ENCODE peak calls at places on chromosomes 7 and 10, in seven cellular contexts. L is H1, Q is SK-N-SH, A is HCT116, O is K562, G is GM12878, Z is HepG2. C is an unnamed sample.

GRCh38 chr10:12250181-12250580 is 54.2 kb downstream of the CDC123 start:
- DNase-seq in L (no peak), Q (no peak), A (no peak), O (no peak), G (no peak), Z (no peak), C (no peak)

GRCh38 chr10:92123031-92123450 is 167.8 kb downstream of the CPEB3 start:
- DNase-seq in L (no peak), Q (no peak), A (no peak), O (no peak), G (no peak), Z (peak), C (peak)

GRCh38 chr10:14244801-14245211 is 85.9 kb downstream of the FRMD4A start:
- DNase-seq in L (no peak), Q (no peak), A (peak), O (no peak), G (no peak), Z (no peak), C (no peak)

GRCh38 chr7:40232242-40232929 is 97.6 kb downstream of the SUGCT start:
- DNase-seq in L (no peak), Q (peak), A (peak), O (no peak), G (no peak), Z (peak), C (peak)

GRCh38 chr7:108000875-108001758 is 1.8 kb downstream of the LAMB1 start:
- DNase-seq in L (peak), Q (peak), A (no peak), O (no peak), G (no peak), Z (no peak), C (no peak)

GRCh38 chr10:76117949-76118348 is 686.5 kb downstream of the LRMDA start:
- DNase-seq in L (no peak), Q (no peak), A (no peak), O (no peak), G (no peak), Z (no peak), C (no peak)

GRCh38 chr7:156954941-156955340 is 5.4 kb downstream of the NOM1 start:
- DNase-seq in L (no peak), Q (no peak), A (no peak), O (no peak), G (no peak), Z (no peak), C (no peak)

GRCh38 chr7:68873616-68874015 is 724.7 kb upstream of the AUTS2 start:
- DNase-seq in L (no peak), Q (no peak), A (no peak), O (no peak), G (no peak), Z (no peak), C (no peak)

GRCh38 chr10:35908451-35908850 is 266.4 kb upstream of the FZD8 start:
- DNase-seq in L (no peak), Q (no peak), A (no peak), O (no peak), G (no peak), Z (no peak), C (no peak)

GRCh38 chr7:146683439-146683838 is 566.8 kb downstream of the CNTNAP2 start:
- DNase-seq in L (no peak), Q (no peak), A (no peak), O (no peak), G (no peak), Z (no peak), C (no peak)

GRCh38 chr7:134792968-134793367 is 13.5 kb downstream of the CALD1 start:
- DNase-seq in L (no peak), Q (no peak), A (no peak), O (no peak), G (no peak), Z (no peak), C (no peak)

GRCh38 chr10:112831826-112832225 is 118.2 kb upstream of the TCF7L2 start:
- DNase-seq in L (no peak), Q (no peak), A (no peak), O (no peak), G (no peak), Z (no peak), C (no peak)

GRCh38 chr10:74419491-74420466 is 268.8 kb downstream of the ADK start:
- DNase-seq in L (no peak), Q (peak), A (peak), O (peak), G (peak), Z (no peak), C (no peak)

GRCh38 chr7:95324396-95324795 is at the start of gene PON1:
- DNase-seq in L (no peak), Q (peak), A (no peak), O (peak), G (no peak), Z (no peak), C (no peak)

GRCh38 chr10:22997102-22997501 is 69.2 kb downstream of the ARMC3 start:
- DNase-seq in L (peak), Q (peak), A (peak), O (no peak), G (no peak), Z (no peak), C (no peak)

GRCh38 chr7:31101544-31101943 is 49.4 kb downstream of the ADCYAP1R1 start:
- DNase-seq in L (no peak), Q (peak), A (no peak), O (no peak), G (no peak), Z (no peak), C (no peak)

GRCh38 chr7:143048827-143049226 is 3.3 kb upstream of the OR6V1 start:
- DNase-seq in L (no peak), Q (no peak), A (peak), O (no peak), G (no peak), Z (no peak), C (no peak)

DNA sequence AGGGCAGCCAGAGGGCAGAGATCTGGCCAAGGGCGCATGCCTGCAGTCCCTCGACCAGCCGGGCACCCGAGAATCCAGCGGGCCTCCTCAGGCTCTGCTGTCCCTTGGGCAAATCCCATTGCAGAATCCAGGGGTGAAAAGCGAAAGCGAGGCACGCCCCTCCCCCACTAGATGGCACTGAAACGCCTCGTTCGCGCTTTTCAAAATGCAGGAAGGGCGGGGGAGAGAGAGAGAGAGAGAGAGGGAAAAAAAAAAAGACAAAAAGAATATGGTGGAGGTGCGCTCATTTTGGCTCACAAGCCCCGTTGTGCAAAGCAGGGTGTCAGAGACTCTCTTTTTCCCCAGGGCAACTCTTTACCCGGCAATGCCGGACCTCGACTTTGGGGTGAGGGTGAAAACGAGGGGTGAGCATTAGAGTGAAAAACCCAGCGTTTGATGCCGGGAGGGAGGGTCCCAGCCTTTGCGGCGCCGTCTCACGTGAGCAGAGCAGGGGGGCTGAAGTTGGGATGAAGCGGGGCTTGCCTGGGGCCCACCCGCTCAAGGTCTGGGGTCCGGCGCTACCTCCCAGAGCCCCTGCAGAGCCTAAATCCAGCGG is 2.5 kb upstream of the TMEM178B start:
- DNase-seq in L (peak), Q (peak), A (peak), O (peak), G (no peak), Z (peak), C (no peak)
- TF ChIP-seq JUND in L (no peak), Q (no peak), A (no peak), O (no peak), G (no peak), Z (no peak), C (no peak)

GRCh38 chr7:45984386-45985295 is 63.6 kb upstream of the IGFBP3 start:
- DNase-seq in L (no peak), Q (no peak), A (no peak), O (no peak), G (no peak), Z (peak), C (peak)

GRCh38 chr7:45983720-45984032 is 62.6 kb upstream of the IGFBP3 start:
- DNase-seq in L (no peak), Q (no peak), A (no peak), O (no peak), G (no peak), Z (no peak), C (no peak)

GRCh38 chr7:45987521-45988290 is 66.6 kb upstream of the IGFBP3 start:
- DNase-seq in L (no peak), Q (no peak), A (no peak), O (no peak), G (no peak), Z (peak), C (no peak)

GRCh38 chr7:45986355-45987298 is 65.6 kb upstream of the IGFBP3 start:
- DNase-seq in L (no peak), Q (no peak), A (no peak), O (no peak), G (no peak), Z (no peak), C (no peak)

DNA sequence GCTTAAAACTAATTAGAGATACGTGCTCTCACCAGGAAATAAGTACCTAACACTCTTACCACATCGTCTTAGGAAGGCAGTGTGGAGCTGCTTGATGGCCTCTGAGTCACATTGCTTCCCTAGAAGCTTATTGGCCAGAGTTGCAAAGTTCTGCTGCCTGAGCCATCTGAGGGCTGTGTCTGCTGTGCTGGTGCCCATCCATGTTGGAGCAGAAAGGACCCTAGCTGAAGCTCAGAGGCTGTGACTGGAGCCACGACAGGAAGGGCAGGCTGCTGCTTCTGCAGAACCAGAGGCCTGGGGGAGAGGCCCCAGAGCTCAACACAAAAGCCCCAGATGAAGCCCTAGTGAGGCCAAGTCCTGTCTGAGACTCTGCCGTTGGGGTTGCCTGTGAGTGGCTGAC is 64.8 kb upstream of the IGFBP3 start:
- DNase-seq in L (no peak), Q (no peak), A (no peak), O (no peak), G (no peak), Z (no peak), C (no peak)
- TF ChIP-seq JUND in L (no peak), Q (no peak), A (no peak), O (no peak), G (no peak), Z (no peak), C (no peak)

GRCh38 chr7:41696323-41696916 is 6.5 kb downstream of the INHBA start:
- DNase-seq in L (peak), Q (peak), A (peak), O (peak), G (no peak), Z (peak), C (peak)
- TF ChIP-seq JUND in L (no peak), Q (no peak), A (no peak), O (no peak), G (no peak), Z (no peak), C (no peak)

GRCh38 chr7:137296551-137296950 is 47.0 kb downstream of the PTN start:
- DNase-seq in L (no peak), Q (no peak), A (no peak), O (no peak), G (no peak), Z (no peak), C (no peak)

GRCh38 chr7:137298464-137298794 is 45.1 kb downstream of the PTN start:
- DNase-seq in L (no peak), Q (no peak), A (no peak), O (no peak), G (no peak), Z (no peak), C (no peak)

GRCh38 chr7:137295925-137296324 is 47.6 kb downstream of the PTN start:
- DNase-seq in L (no peak), Q (no peak), A (no peak), O (no peak), G (no peak), Z (no peak), C (no peak)

GRCh38 chr7:137302075-137302474 is 41.5 kb downstream of the PTN start:
- DNase-seq in L (no peak), Q (no peak), A (no peak), O (no peak), G (no peak), Z (no peak), C (no peak)

DNA sequence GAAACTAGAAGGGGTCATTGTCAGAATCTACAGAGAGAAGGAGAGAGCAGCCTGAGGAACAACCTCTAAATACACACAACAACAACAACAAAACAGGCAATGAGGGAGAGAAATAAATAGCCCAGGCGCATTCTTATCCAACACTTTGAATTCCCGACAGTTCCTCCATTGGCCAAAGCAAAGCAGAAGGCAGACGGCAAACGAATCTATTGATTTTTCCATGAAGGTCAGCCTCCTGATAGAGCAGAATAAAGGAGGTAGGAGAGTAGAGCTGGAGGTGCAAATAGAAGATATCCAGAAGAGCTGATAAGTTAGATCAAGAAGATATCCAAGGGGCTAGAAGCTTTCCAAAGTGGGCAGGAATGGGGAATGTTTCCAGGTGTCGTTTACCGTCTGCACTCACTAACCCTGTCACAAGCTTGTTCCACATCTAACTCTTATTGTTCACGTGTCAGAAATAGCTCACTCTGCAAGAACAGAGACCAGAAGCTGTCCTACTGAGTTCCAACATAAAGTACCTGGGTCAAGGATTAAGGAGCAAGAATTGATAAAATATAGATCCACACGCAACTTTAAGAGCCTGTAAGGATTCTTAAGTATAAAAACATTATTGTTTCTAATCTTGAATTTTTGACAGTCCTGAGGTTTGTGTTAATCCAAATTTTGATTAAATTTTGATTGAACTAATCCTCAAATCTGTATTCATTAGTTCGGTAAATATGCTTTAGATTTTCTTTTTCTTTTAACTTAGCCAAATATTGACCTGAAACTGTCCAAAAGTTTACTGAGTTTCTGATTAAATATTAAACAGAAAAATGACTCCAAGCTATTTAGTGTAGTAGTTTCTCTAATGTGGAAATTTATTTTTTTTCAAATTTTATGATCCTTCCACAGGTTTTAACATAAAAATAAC is 45.7 kb downstream of the PTN start:
- DNase-seq in L (no peak), Q (no peak), A (no peak), O (no peak), G (no peak), Z (no peak), C (no peak)
- TF ChIP-seq JUND in L (no peak), Q (no peak), A (no peak), O (no peak), G (no peak), Z (no peak), C (no peak)

GRCh38 chr10:90959826-90960225 is 38.9 kb upstream of the ANKRD1 start:
- DNase-seq in L (no peak), Q (no peak), A (no peak), O (no peak), G (no peak), Z (no peak), C (no peak)
- TF ChIP-seq JUND in L (no peak), Q (peak), A (no peak), O (no peak), G (no peak), Z (no peak), C (no peak)

GRCh38 chr7:3931843-3932242 is 630.8 kb downstream of the SDK1 start:
- DNase-seq in L (no peak), Q (no peak), A (no peak), O (no peak), G (no peak), Z (no peak), C (no peak)
- TF ChIP-seq JUND in L (no peak), Q (no peak), A (no peak), O (no peak), G (no peak), Z (no peak), C (no peak)

GRCh38 chr7:141042222-141043193 is 27.8 kb upstream of the MRPS33 start:
- DNase-seq in L (no peak), Q (no peak), A (no peak), O (no peak), G (no peak), Z (peak), C (no peak)
- TF ChIP-seq JUND in L (no peak), Q (no peak), A (no peak), O (no peak), G (no peak), Z (no peak), C (no peak)

GRCh38 chr10:46024948-46025347 is 5.5 kb downstream of the NCOA4 start:
- DNase-seq in L (no peak), Q (no peak), A (no peak), O (no peak), G (no peak), Z (no peak), C (no peak)
- TF ChIP-seq JUND in L (no peak), Q (no peak), A (no peak), O (no peak), G (no peak), Z (no peak), C (no peak)

DNA sequence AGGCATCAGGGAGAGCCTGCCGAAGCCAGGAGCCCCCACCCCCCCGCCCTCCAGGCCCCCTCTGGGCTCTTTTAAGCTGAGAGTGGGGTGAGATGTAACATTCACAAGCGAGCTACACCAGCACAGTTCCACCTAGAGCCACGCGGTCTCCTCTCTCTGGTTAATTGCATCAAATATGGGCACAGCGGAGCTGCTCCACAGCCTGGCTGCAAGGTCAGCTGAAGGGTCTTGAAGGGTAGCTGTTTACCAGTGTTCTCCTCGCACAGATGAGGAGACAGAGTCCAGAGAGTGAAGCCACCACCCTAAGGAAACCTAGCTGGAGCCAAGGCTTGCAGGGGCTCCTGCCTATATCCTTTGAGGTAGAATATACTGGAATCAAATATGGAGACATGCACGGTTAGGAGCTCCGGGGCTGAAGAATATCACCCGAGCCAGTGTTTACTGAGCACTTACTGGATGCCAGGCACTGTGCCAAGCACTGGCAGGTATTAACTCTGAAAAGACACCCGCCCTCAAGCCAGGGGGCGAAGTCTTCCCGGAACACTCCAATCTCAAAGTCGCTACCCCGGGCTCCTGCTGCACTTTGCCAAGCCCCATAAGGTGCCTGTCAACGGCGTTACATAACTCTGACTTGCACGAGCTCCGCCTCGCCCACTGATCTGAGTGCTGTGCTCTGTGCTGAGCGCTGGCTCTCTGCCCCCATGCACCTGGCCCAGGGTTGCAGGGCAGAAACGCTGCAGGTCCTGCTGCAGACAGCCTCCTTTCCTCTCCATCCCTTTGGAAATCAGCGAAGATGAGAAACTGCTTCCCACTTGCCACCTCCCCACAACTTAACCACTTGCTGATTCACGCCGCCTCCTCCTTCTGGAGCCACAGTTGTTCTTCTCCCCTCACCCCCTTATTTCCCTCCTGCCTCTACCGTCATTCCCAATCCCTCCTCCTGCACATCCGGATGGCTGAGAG is 5.4 kb downstream of the CHST15 start:
- DNase-seq in L (no peak), Q (peak), A (no peak), O (no peak), G (no peak), Z (no peak), C (peak)
- TF ChIP-seq JUND in L (no peak), Q (no peak), A (no peak), O (no peak), G (no peak), Z (no peak), C (no peak)

C was measured in T47D.